ENCODE peak calls at places on chromosome 16, in four cellular contexts. U is fibroblast of lung, Q is prostate gland, V is GM23248. Z is an unnamed sample. For H3K27me3, the result is how much of the 10 kb centered on the place peaks cover.

GRCh38 chr16:11183035-11183812 is 72.8 kb downstream of the SOCS1 start:
- DNase-seq in V (no peak), U (no peak), Q (no peak), Z (no peak)

GRCh38 chr16:52912565-52913173 is 140.0 kb downstream of the CHD9NB start:
- DNase-seq in U (peak), Q (peak), V (peak), Z (peak)

GRCh38 chr16:24775455-24775854 is 46.0 kb downstream of the TNRC6A start:
- DNase-seq in Q (peak), V (peak), U (no peak), Z (no peak)

GRCh38 chr16:89193021-89193575 is 7.2 kb downstream of the SLC22A31 start:
- DNase-seq in Q (no peak), U (peak), V (peak), Z (peak)

GRCh38 chr16:17414421-17414820 is 56.3 kb downstream of the XYLT1 start:
- DNase-seq in Q (no peak), V (no peak), U (no peak), Z (no peak)

GRCh38 chr16:74297296-74297665 is 667 bp downstream of the PSMD7 start:
- DNase-seq in Q (peak), U (peak), V (peak), Z (no peak)

GRCh38 chr16:51184702-51185433 is 33.8 kb upstream of the SALL1 start:
- DNase-seq in V (no peak), Q (no peak), U (no peak), Z (no peak)

GRCh38 chr16:81263470-81264200 is 25.1 kb downstream of the BCO1 start:
- DNase-seq in Q (no peak), U (peak), V (peak), Z (no peak)

GRCh38 chr16:27179500-27180072 is 23.7 kb upstream of the KDM8 start:
- DNase-seq in V (peak), Q (peak), U (peak), Z (peak)

GRCh38 chr16:67844441-67844840 is 2.3 kb upstream of the NUTF2 start:
- DNase-seq in U (peak), Q (no peak), V (peak), Z (no peak)

DNA sequence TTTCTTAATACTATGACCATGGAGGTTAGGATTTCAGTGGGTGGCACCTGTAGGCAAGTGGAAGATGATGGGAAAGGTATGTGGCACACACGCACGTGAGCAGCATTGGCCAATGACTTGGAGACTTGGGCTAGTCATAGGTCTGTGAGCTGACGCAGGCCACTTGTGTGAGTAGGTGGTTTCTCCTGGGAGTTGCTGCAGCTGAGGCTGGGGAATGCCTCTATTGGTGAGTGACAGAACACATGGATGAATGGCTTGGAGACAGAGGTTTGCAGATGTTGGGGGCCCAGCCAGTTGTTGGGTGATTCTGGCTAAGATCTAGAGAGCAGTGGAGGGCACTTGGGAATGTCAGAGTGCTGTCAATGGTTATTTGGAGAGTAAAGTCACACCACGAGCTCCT is 64.1 kb downstream of the MARF1 start:
- DNase-seq in U (no peak), Q (no peak), V (no peak), Z (no peak)
- H3K27me3 ChIP-seq in U (under half), Q (under half), V (under half), Z (under half)

GRCh38 chr16:2043296-2043979 is 4.2 kb downstream of the NTHL1 start:
- DNase-seq in V (no peak), Q (no peak), U (no peak), Z (no peak)
- H3K27ac ChIP-seq in V (no peak), Q (no peak), U (no peak), Z (no peak)

GRCh38 chr16:49283376-49284049 is 1.9 kb upstream of the CBLN1 start:
- DNase-seq in V (no peak), Q (no peak), U (no peak), Z (no peak)

GRCh38 chr16:49281481-49281842 is at the start of gene CBLN1:
- DNase-seq in V (no peak), U (no peak), Q (no peak), Z (no peak)

GRCh38 chr16:49282690-49283375 is 1.2 kb upstream of the CBLN1 start:
- DNase-seq in U (no peak), Q (no peak), V (no peak), Z (no peak)

GRCh38 chr16:49280861-49281331 is 742 bp downstream of the CBLN1 start:
- DNase-seq in V (no peak), Q (no peak), U (no peak), Z (no peak)

GRCh38 chr16:49281843-49282642 is 405 bp upstream of the CBLN1 start:
- DNase-seq in Q (peak), U (peak), V (peak), Z (no peak)
- H3K27me3 ChIP-seq in Q (under half), U (under half), V (half or more), Z (half or more)

DNA sequence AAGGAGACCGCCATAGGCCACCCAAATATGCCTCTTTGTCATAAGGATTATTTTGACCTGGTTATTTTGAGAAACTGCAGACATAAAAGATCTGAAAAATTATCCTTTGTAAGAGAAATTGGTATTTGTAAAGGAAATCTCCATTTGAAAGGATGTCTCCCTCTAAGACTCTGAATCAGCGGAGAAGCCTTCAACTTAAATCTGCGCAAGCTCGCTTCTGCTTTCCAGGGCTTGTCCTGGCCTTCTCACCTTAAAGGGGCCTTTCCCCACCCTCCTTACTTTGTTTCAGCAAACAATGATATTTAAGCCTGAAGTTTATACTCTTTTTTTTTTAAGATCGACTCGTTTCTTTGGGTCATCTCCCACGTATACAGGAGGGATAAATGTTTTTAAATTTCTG is 34.5 kb downstream of the HSBP1 start:
- DNase-seq in Q (no peak), V (no peak), U (no peak), Z (no peak)
- H3K27ac ChIP-seq in Q (no peak), V (no peak), U (no peak), Z (no peak)

GRCh38 chr16:3013998-3014690 is 1.4 kb downstream of the CLDN9 start:
- DNase-seq in V (no peak), U (no peak), Q (no peak), Z (no peak)
- H3K27me3 ChIP-seq in V (under half), U (under half), Q (under half), Z (under half)

GRCh38 chr16:87538594-87538993 is 45.8 kb upstream of the ZCCHC14 start:
- DNase-seq in U (peak), Q (no peak), V (peak), Z (no peak)

GRCh38 chr16:87539113-87539512 is 46.3 kb upstream of the ZCCHC14 start:
- DNase-seq in V (no peak), Q (no peak), U (no peak), Z (no peak)

GRCh38 chr16:87541882-87542234 is 49.0 kb upstream of the ZCCHC14 start:
- DNase-seq in V (peak), Q (no peak), U (no peak), Z (no peak)

GRCh38 chr16:87541004-87541881 is 48.4 kb upstream of the ZCCHC14 start:
- DNase-seq in U (peak), Q (no peak), V (peak), Z (no peak)

GRCh38 chr16:87540072-87540976 is 47.5 kb upstream of the ZCCHC14 start:
- DNase-seq in U (no peak), V (peak), Q (no peak), Z (no peak)
- H3K27ac ChIP-seq in U (no peak), V (peak), Q (no peak), Z (no peak)

GRCh38 chr16:71557299-71557698 is 19.6 kb downstream of the TAT start:
- DNase-seq in Q (no peak), V (no peak), U (no peak), Z (no peak)
- H3K27me3 ChIP-seq in Q (under half), V (under half), U (under half), Z (under half)

DNA sequence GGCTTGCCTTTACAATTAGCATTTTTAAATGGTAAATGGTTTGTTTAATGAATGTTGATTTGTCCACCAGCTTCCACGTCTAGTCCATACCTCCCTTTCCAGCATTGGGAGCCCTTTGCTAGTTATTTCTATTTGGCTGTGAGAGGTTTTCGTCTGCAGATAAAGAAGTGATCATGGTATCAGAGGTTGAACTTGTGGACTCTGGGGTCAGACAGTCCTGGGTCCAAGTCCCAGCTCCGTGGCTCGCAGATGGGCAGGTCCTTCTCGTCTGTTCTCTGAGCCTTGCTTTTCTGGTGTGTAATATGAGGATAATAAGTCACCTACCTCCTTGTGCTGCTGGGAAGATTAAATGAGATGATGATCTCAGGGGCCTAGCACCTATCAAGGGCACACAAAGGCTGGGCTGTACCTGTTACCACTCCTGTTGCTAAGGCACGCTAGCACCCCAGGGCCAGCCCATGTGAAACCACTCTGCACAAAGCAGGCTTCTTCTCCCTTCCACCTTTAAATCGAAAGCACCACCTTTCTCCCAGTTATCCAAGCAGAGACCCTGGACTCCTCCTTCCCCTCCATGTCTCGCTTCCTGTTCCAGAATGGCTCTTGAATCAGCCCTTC is 103.9 kb downstream of the GNAO1 start:
- DNase-seq in V (no peak), U (no peak), Q (no peak), Z (no peak)
- H3K27ac ChIP-seq in V (no peak), U (no peak), Q (no peak), Z (no peak)